ENCODE peak calls at places on chromosomes 13 and 19, in seven cellular contexts. One of them, this sample, is unnamed.

GRCh38 chr13:112670864-112671263 is 19.0 kb upstream of the ATP11A start:
- DNase-seq in fibroblast of lung: no peak
- DNase-seq in HFF-Myc: no peak
- DNase-seq in B cell: no peak
- DNase-seq in pancreas: no peak
- DNase-seq in neural crest cell: no peak
- DNase-seq in GM10248: no peak
- DNase-seq in this sample: no peak

GRCh38 chr19:6590458-6591319 is at the start of gene CD70:
- DNase-seq in GM10248: peak
- DNase-seq in B cell: peak
- DNase-seq in pancreas: no peak
- DNase-seq in neural crest cell: peak
- DNase-seq in HFF-Myc: no peak
- DNase-seq in fibroblast of lung: no peak
- DNase-seq in this sample: peak

GRCh38 chr13:26320766-26321165 is 66.8 kb downstream of the CDK8 start:
- DNase-seq in B cell: no peak
- DNase-seq in HFF-Myc: no peak
- DNase-seq in neural crest cell: no peak
- DNase-seq in GM10248: no peak
- DNase-seq in pancreas: no peak
- DNase-seq in fibroblast of lung: no peak
- DNase-seq in this sample: no peak

GRCh38 chr19:3670796-3671679 is 29.2 kb downstream of the PIP5K1C start:
- DNase-seq in fibroblast of lung: peak
- DNase-seq in pancreas: peak
- DNase-seq in neural crest cell: no peak
- DNase-seq in B cell: peak
- DNase-seq in GM10248: peak
- DNase-seq in HFF-Myc: no peak
- DNase-seq in this sample: peak

GRCh38 chr13:75319244-75319643 is 162.7 kb downstream of the TBC1D4 start:
- DNase-seq in pancreas: no peak
- DNase-seq in GM10248: no peak
- DNase-seq in neural crest cell: no peak
- DNase-seq in HFF-Myc: no peak
- DNase-seq in B cell: no peak
- DNase-seq in fibroblast of lung: no peak
- DNase-seq in this sample: no peak

GRCh38 chr19:15123900-15124299 is 16.7 kb downstream of the SYDE1 start:
- DNase-seq in HFF-Myc: no peak
- DNase-seq in neural crest cell: no peak
- DNase-seq in GM10248: no peak
- DNase-seq in fibroblast of lung: no peak
- DNase-seq in pancreas: peak
- DNase-seq in B cell: no peak
- DNase-seq in this sample: no peak

GRCh38 chr13:94248454-94249233 is 230.8 kb downstream of the DCT start:
- DNase-seq in neural crest cell: no peak
- DNase-seq in pancreas: no peak
- DNase-seq in B cell: no peak
- DNase-seq in GM10248: no peak
- DNase-seq in HFF-Myc: no peak
- DNase-seq in fibroblast of lung: peak
- DNase-seq in this sample: no peak

GRCh38 chr19:47663911-47664771 is 49.1 kb upstream of the EHD2 start:
- DNase-seq in neural crest cell: no peak
- DNase-seq in B cell: no peak
- DNase-seq in pancreas: peak
- DNase-seq in fibroblast of lung: peak
- DNase-seq in GM10248: no peak
- DNase-seq in HFF-Myc: peak
- DNase-seq in this sample: no peak

GRCh38 chr19:10876459-10877240 is 5.3 kb downstream of the CARM1 start:
- DNase-seq in B cell: peak
- DNase-seq in fibroblast of lung: no peak
- DNase-seq in neural crest cell: no peak
- DNase-seq in HFF-Myc: no peak
- DNase-seq in GM10248: peak
- DNase-seq in pancreas: no peak
- DNase-seq in this sample: peak

GRCh38 chr19:56314018-56314583 is 538 bp downstream of the ZSCAN5A start:
- DNase-seq in B cell: no peak
- DNase-seq in HFF-Myc: no peak
- DNase-seq in neural crest cell: no peak
- DNase-seq in fibroblast of lung: no peak
- DNase-seq in pancreas: peak
- DNase-seq in GM10248: no peak
- DNase-seq in this sample: no peak

GRCh38 chr13:102003848-102004570 is 397.8 kb downstream of the FGF14 start:
- DNase-seq in fibroblast of lung: peak
- DNase-seq in HFF-Myc: no peak
- DNase-seq in GM10248: no peak
- DNase-seq in pancreas: no peak
- DNase-seq in neural crest cell: no peak
- DNase-seq in B cell: no peak
- DNase-seq in this sample: no peak

GRCh38 chr13:99949657-99950413 is 21.7 kb downstream of the ZIC5 start:
- DNase-seq in fibroblast of lung: no peak
- DNase-seq in B cell: no peak
- DNase-seq in HFF-Myc: no peak
- DNase-seq in pancreas: no peak
- DNase-seq in GM10248: no peak
- DNase-seq in neural crest cell: no peak
- DNase-seq in this sample: no peak

GRCh38 chr19:44777715-44778347 is at the start of gene CBLC:
- DNase-seq in fibroblast of lung: no peak
- DNase-seq in neural crest cell: no peak
- DNase-seq in GM10248: peak
- DNase-seq in B cell: no peak
- DNase-seq in HFF-Myc: no peak
- DNase-seq in pancreas: peak
- DNase-seq in this sample: no peak

GRCh38 chr13:62300021-62300420 is 884.4 kb upstream of the PCDH20 start:
- DNase-seq in neural crest cell: no peak
- DNase-seq in GM10248: no peak
- DNase-seq in fibroblast of lung: no peak
- DNase-seq in pancreas: no peak
- DNase-seq in B cell: no peak
- DNase-seq in HFF-Myc: no peak
- DNase-seq in this sample: no peak

DNA sequence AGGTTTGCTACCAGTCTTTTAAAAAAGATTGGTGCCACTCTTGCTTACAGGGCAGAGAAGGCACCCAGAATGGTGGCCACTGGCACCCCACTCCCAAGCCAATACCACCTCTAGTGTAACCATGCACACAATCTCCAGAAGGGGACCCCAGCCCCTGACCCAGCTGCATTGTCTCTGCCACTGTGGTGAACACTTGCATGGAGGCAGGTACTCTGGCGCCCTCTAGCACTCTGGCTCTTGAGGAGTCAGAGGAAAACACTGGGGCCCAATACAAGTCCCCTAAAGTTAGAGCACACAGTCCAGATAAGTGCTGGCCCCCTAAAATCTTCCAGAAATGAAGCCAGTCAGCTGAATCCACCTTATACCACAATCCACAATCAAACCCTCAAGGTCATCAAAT is 6.0 kb downstream of the ERVV-1 start:
- DNase-seq in fibroblast of lung: no peak
- DNase-seq in HFF-Myc: no peak
- DNase-seq in GM10248: no peak
- DNase-seq in neural crest cell: no peak
- DNase-seq in pancreas: no peak
- DNase-seq in B cell: no peak
- DNase-seq in this sample: peak
- TF ChIP-seq CTCF in fibroblast of lung: no peak
- TF ChIP-seq CTCF in HFF-Myc: no peak
- TF ChIP-seq CTCF in GM10248: no peak
- TF ChIP-seq CTCF in neural crest cell: no peak
- TF ChIP-seq CTCF in pancreas: no peak
- TF ChIP-seq CTCF in B cell: no peak
- TF ChIP-seq CTCF in this sample: no peak

GRCh38 chr19:16657384-16657783 is 2.6 kb downstream of the SMIM7 start:
- DNase-seq in neural crest cell: no peak
- DNase-seq in HFF-Myc: no peak
- DNase-seq in fibroblast of lung: no peak
- DNase-seq in pancreas: no peak
- DNase-seq in GM10248: no peak
- DNase-seq in B cell: no peak
- DNase-seq in this sample: no peak

GRCh38 chr19:16659464-16659831 is 496 bp downstream of the SMIM7 start:
- DNase-seq in pancreas: no peak
- DNase-seq in fibroblast of lung: no peak
- DNase-seq in HFF-Myc: no peak
- DNase-seq in B cell: no peak
- DNase-seq in neural crest cell: no peak
- DNase-seq in GM10248: no peak
- DNase-seq in this sample: no peak

GRCh38 chr19:16661480-16662034 is 618 bp downstream of the TMEM38A start:
- DNase-seq in pancreas: peak
- DNase-seq in neural crest cell: no peak
- DNase-seq in B cell: no peak
- DNase-seq in fibroblast of lung: no peak
- DNase-seq in HFF-Myc: no peak
- DNase-seq in GM10248: peak
- DNase-seq in this sample: peak

GRCh38 chr19:16660763-16661479 is at the start of gene TMEM38A:
- DNase-seq in fibroblast of lung: no peak
- DNase-seq in B cell: peak
- DNase-seq in neural crest cell: peak
- DNase-seq in HFF-Myc: no peak
- DNase-seq in pancreas: peak
- DNase-seq in GM10248: peak
- DNase-seq in this sample: peak

GRCh38 chr19:16659832-16660708 is at the start of gene SMIM7:
- DNase-seq in pancreas: peak
- DNase-seq in fibroblast of lung: peak
- DNase-seq in HFF-Myc: peak
- DNase-seq in neural crest cell: peak
- DNase-seq in B cell: peak
- DNase-seq in GM10248: peak
- DNase-seq in this sample: peak
- TF ChIP-seq CTCF in pancreas: no peak
- TF ChIP-seq CTCF in fibroblast of lung: no peak
- TF ChIP-seq CTCF in HFF-Myc: no peak
- TF ChIP-seq CTCF in neural crest cell: no peak
- TF ChIP-seq CTCF in B cell: no peak
- TF ChIP-seq CTCF in GM10248: peak
- TF ChIP-seq CTCF in this sample: no peak

GRCh38 chr19:19530423-19530804 is 1.7 kb downstream of the YJEFN3 start:
- DNase-seq in pancreas: no peak
- DNase-seq in GM10248: no peak
- DNase-seq in fibroblast of lung: no peak
- DNase-seq in HFF-Myc: no peak
- DNase-seq in B cell: no peak
- DNase-seq in neural crest cell: no peak
- DNase-seq in this sample: no peak
- TF ChIP-seq CTCF in pancreas: no peak
- TF ChIP-seq CTCF in GM10248: no peak
- TF ChIP-seq CTCF in fibroblast of lung: no peak
- TF ChIP-seq CTCF in HFF-Myc: no peak
- TF ChIP-seq CTCF in B cell: no peak
- TF ChIP-seq CTCF in neural crest cell: no peak
- TF ChIP-seq CTCF in this sample: no peak

GRCh38 chr13:40809471-40809870 is 20.1 kb downstream of the SLC25A15 start:
- DNase-seq in neural crest cell: no peak
- DNase-seq in GM10248: no peak
- DNase-seq in pancreas: no peak
- DNase-seq in B cell: no peak
- DNase-seq in HFF-Myc: no peak
- DNase-seq in fibroblast of lung: no peak
- DNase-seq in this sample: no peak

GRCh38 chr13:40812724-40813445 is 23.5 kb downstream of the SLC25A15 start:
- DNase-seq in fibroblast of lung: no peak
- DNase-seq in neural crest cell: no peak
- DNase-seq in B cell: no peak
- DNase-seq in GM10248: no peak
- DNase-seq in HFF-Myc: no peak
- DNase-seq in pancreas: peak
- DNase-seq in this sample: no peak

GRCh38 chr13:40812102-40812501 is 22.7 kb downstream of the SLC25A15 start:
- DNase-seq in pancreas: no peak
- DNase-seq in B cell: no peak
- DNase-seq in fibroblast of lung: no peak
- DNase-seq in GM10248: no peak
- DNase-seq in neural crest cell: no peak
- DNase-seq in HFF-Myc: no peak
- DNase-seq in this sample: no peak

GRCh38 chr13:40814803-40815202 is 25.4 kb downstream of the SLC25A15 start:
- DNase-seq in B cell: no peak
- DNase-seq in neural crest cell: no peak
- DNase-seq in pancreas: no peak
- DNase-seq in HFF-Myc: no peak
- DNase-seq in fibroblast of lung: peak
- DNase-seq in GM10248: no peak
- DNase-seq in this sample: no peak

GRCh38 chr13:40813662-40814454 is 24.4 kb downstream of the SLC25A15 start:
- DNase-seq in HFF-Myc: no peak
- DNase-seq in fibroblast of lung: peak
- DNase-seq in pancreas: no peak
- DNase-seq in B cell: no peak
- DNase-seq in neural crest cell: no peak
- DNase-seq in GM10248: peak
- DNase-seq in this sample: no peak
- TF ChIP-seq CTCF in HFF-Myc: peak
- TF ChIP-seq CTCF in fibroblast of lung: peak
- TF ChIP-seq CTCF in pancreas: peak
- TF ChIP-seq CTCF in B cell: peak
- TF ChIP-seq CTCF in neural crest cell: peak
- TF ChIP-seq CTCF in GM10248: no peak
- TF ChIP-seq CTCF in this sample: peak